ENCODE peak calls at places on chromosomes 16 and 17, in nine cellular contexts. N is retinal pigment epithelial cell, U is MCF 10A, H is CD14-positive monocyte, S is progenitor cell of endocrine pancreas, J is dorsolateral prefrontal cortex, Z is GM12865, A is MM.1S, G is sigmoid colon. F is an unnamed sample.

GRCh38 chr17:16980813-16981731 is 9.2 kb upstream of the TNFRSF13B start:
- DNase-seq in A (peak), N (no peak), G (no peak), Z (peak), U (no peak), H (no peak), J (no peak), S (no peak), F (no peak)

GRCh38 chr17:39462644-39463375 is 1.5 kb downstream of the CDK12 start:
- DNase-seq in Z (peak), A (peak), J (no peak), U (peak), H (peak), G (peak), N (no peak), S (no peak), F (no peak)

GRCh38 chr17:182164-182751 is 808 bp upstream of the DOC2B start:
- DNase-seq in A (no peak), Z (no peak), U (peak), J (no peak), G (no peak), S (no peak), N (no peak), H (no peak), F (no peak)

GRCh38 chr16:85605912-85606841 is 6.9 kb upstream of the GSE1 start:
- DNase-seq in H (no peak), G (no peak), U (no peak), S (no peak), N (no peak), J (no peak), A (no peak), Z (no peak), F (no peak)

GRCh38 chr16:59540621-59541020 is 806.5 kb upstream of the GOT2 start:
- DNase-seq in G (no peak), N (no peak), U (no peak), A (no peak), Z (no peak), S (no peak), J (no peak), H (no peak), F (no peak)

GRCh38 chr17:3030096-3030495 is 33.3 kb downstream of the OR1D5 start:
- DNase-seq in N (peak), H (no peak), G (no peak), S (no peak), J (no peak), A (no peak), U (peak), Z (no peak), F (no peak)

GRCh38 chr16:84144859-84145639 is at the start of the genes DNAAF1 and HSDL1:
- DNase-seq in N (peak), J (peak), G (peak), A (peak), U (peak), S (peak), H (peak), Z (peak), F (peak)

GRCh38 chr16:62869837-62870236 is 833.6 kb upstream of the CDH8 start:
- DNase-seq in A (no peak), H (no peak), Z (peak), J (no peak), U (no peak), G (no peak), N (no peak), S (no peak), F (no peak)

GRCh38 chr16:46555981-46556380 is 65.2 kb downstream of the SHCBP1 start:
- DNase-seq in J (no peak), N (no peak), G (no peak), H (no peak), U (no peak), A (no peak), S (no peak), Z (no peak), F (no peak)

GRCh38 chr16:52237823-52238222 is 309.1 kb downstream of the TOX3 start:
- DNase-seq in H (no peak), U (no peak), G (no peak), Z (no peak), A (no peak), J (no peak), S (no peak), N (no peak), F (no peak)

GRCh38 chr16:47920709-47921108 is 235.1 kb downstream of the ABCC12 start:
- DNase-seq in S (no peak), Z (no peak), G (no peak), N (no peak), J (no peak), H (no peak), U (no peak), A (no peak), F (no peak)

GRCh38 chr17:13160281-13160680 is 142.5 kb upstream of the ELAC2 start:
- DNase-seq in J (no peak), S (no peak), U (no peak), A (no peak), H (no peak), G (no peak), N (no peak), Z (no peak), F (no peak)

GRCh38 chr17:12940699-12941098 is 77.1 kb downstream of the ELAC2 start:
- DNase-seq in N (no peak), H (no peak), U (no peak), G (no peak), S (no peak), J (no peak), A (no peak), Z (peak), F (no peak)

GRCh38 chr17:15649861-15650391 is 30.4 kb upstream of the FBXW10B start:
- DNase-seq in U (peak), G (peak), A (no peak), S (no peak), Z (no peak), H (no peak), N (no peak), J (no peak), F (peak)

GRCh38 chr16:31128711-31129567 is 6.6 kb downstream of the PRSS8 start:
- DNase-seq in U (no peak), G (no peak), J (no peak), S (no peak), Z (no peak), N (no peak), H (peak), A (no peak), F (no peak)

GRCh38 chr16:66175580-66175979 is 190.9 kb upstream of the CDH5 start:
- DNase-seq in A (no peak), J (no peak), U (no peak), Z (no peak), N (no peak), H (no peak), S (no peak), G (no peak), F (no peak)

GRCh38 chr16:48537909-48538745 is 71.9 kb downstream of the N4BP1 start:
- DNase-seq in G (peak), H (no peak), A (no peak), S (no peak), N (peak), J (no peak), Z (no peak), U (no peak), F (no peak)

GRCh38 chr16:9053006-9053601 is 38.3 kb upstream of the HAPSTR1 start:
- DNase-seq in G (peak), H (peak), U (peak), Z (peak), J (peak), A (no peak), N (peak), S (peak), F (no peak)

GRCh38 chr16:81533175-81533507 is 88.5 kb downstream of the CMIP start:
- DNase-seq in S (no peak), U (no peak), Z (no peak), A (no peak), N (no peak), H (no peak), J (no peak), G (no peak), F (no peak)

GRCh38 chr17:14434506-14434905 is 133.6 kb downstream of the HS3ST3B1 start:
- DNase-seq in A (no peak), U (no peak), S (no peak), N (no peak), Z (peak), J (no peak), G (no peak), H (no peak), F (no peak)

GRCh38 chr16:84513111-84514065 is 8.9 kb upstream of the MEAK7 start:
- DNase-seq in S (no peak), N (peak), U (no peak), Z (no peak), G (peak), A (no peak), J (no peak), H (no peak), F (no peak)

GRCh38 chr17:36505171-36505570 is 18.7 kb downstream of the ZNHIT3 start:
- DNase-seq in H (no peak), A (no peak), U (no peak), G (no peak), S (no peak), Z (no peak), J (no peak), N (no peak), F (no peak)

GRCh38 chr16:73483076-73483791 is 435.3 kb upstream of the ZFHX3 start:
- DNase-seq in H (no peak), A (no peak), S (no peak), U (no peak), J (no peak), G (no peak), N (no peak), Z (no peak), F (no peak)

GRCh38 chr17:41500131-41500911 is 5.1 kb downstream of the KRT13 start:
- DNase-seq in H (peak), N (no peak), Z (no peak), S (no peak), U (peak), A (no peak), J (no peak), G (no peak), F (no peak)

GRCh38 chr17:39926588-39927100 is 757 bp downstream of the ORMDL3 start:
- DNase-seq in N (no peak), S (peak), A (peak), U (peak), H (no peak), Z (peak), J (peak), G (peak), F (no peak)

GRCh38 chr16:54286067-54286329 is 589 bp downstream of the IRX3 start:
- DNase-seq in G (no peak), U (no peak), H (no peak), A (no peak), Z (no peak), S (peak), J (no peak), N (no peak), F (no peak)

GRCh38 chr16:58661199-58661830 is 23.3 kb downstream of the SLC38A7 start:
- DNase-seq in H (peak), U (peak), S (peak), A (peak), J (peak), N (peak), G (no peak), Z (peak), F (peak)

GRCh38 chr16:9183682-9184353 is 92.4 kb downstream of the HAPSTR1 start:
- DNase-seq in A (no peak), J (no peak), U (no peak), H (no peak), G (no peak), Z (no peak), N (no peak), S (no peak), F (no peak)

GRCh38 chr17:66733759-66734158 is 101.2 kb upstream of the CACNG5 start:
- DNase-seq in U (no peak), A (no peak), G (no peak), H (no peak), Z (no peak), S (no peak), J (no peak), N (no peak), F (no peak)

GRCh38 chr17:50355701-50356341 is 9.9 kb downstream of the XYLT2 start:
- DNase-seq in U (no peak), N (no peak), A (no peak), J (no peak), Z (no peak), G (peak), S (no peak), H (no peak), F (no peak)

GRCh38 chr16:75294773-75295172 is 43.3 kb upstream of the BCAR1 start:
- DNase-seq in H (no peak), G (no peak), J (no peak), A (no peak), Z (no peak), U (no peak), N (no peak), S (no peak), F (no peak)

GRCh38 chr16:27154573-27155521 is 48.5 kb upstream of the KDM8 start:
- DNase-seq in G (peak), N (no peak), U (peak), Z (peak), A (peak), H (peak), S (peak), J (peak), F (no peak)

GRCh38 chr16:86925067-86925791 is 346.9 kb downstream of the FOXL1 start:
- DNase-seq in N (peak), Z (no peak), H (no peak), S (no peak), A (no peak), J (no peak), U (no peak), G (no peak), F (no peak)

GRCh38 chr16:3095869-3096268 is 3.2 kb downstream of the ZSCAN10 start:
- DNase-seq in N (no peak), Z (peak), A (peak), G (no peak), S (no peak), U (peak), H (peak), J (no peak), F (no peak)

GRCh38 chr16:81650982-81651562 is 128.0 kb upstream of the PLCG2 start:
- DNase-seq in S (no peak), Z (no peak), U (no peak), J (no peak), N (no peak), G (peak), H (no peak), A (no peak), F (no peak)

GRCh38 chr17:78044280-78044835 is 84.2 kb downstream of the TMC6 start:
- DNase-seq in G (no peak), H (no peak), A (no peak), U (no peak), N (no peak), J (no peak), Z (no peak), S (no peak), F (no peak)

GRCh38 chr17:78041401-78042179 is 83.1 kb downstream of the TNRC6C start:
- DNase-seq in A (no peak), G (no peak), J (no peak), N (no peak), H (no peak), Z (no peak), U (peak), S (no peak), F (no peak)

GRCh38 chr17:78042542-78042941 is 84.0 kb downstream of the TNRC6C start:
- DNase-seq in S (no peak), N (no peak), Z (no peak), H (no peak), A (no peak), J (no peak), G (no peak), U (no peak), F (no peak)

GRCh38 chr17:78040561-78041400 is 82.3 kb downstream of the TNRC6C start:
- DNase-seq in U (peak), G (peak), N (peak), Z (peak), S (no peak), J (peak), H (peak), A (no peak), F (no peak)

GRCh38 chr17:78043031-78043430 is 84.5 kb downstream of the TNRC6C start:
- DNase-seq in U (no peak), N (no peak), H (no peak), S (no peak), A (no peak), G (no peak), Z (no peak), J (no peak), F (no peak)
- TF ChIP-seq CTCF in U (no peak), N (no peak), H (no peak), S (no peak), A (no peak), G (no peak), Z (no peak), J (no peak), F (no peak)

GRCh38 chr17:8243827-8244226 is 4.0 kb downstream of the CTC1 start:
- DNase-seq in U (no peak), N (no peak), Z (no peak), A (no peak), G (no peak), J (no peak), H (no peak), S (no peak), F (no peak)
- TF ChIP-seq CTCF in U (no peak), N (no peak), Z (no peak), A (no peak), G (no peak), J (no peak), H (no peak), S (no peak), F (no peak)

GRCh38 chr17:64016248-64016784 is 4.1 kb downstream of the ICAM2 start:
- DNase-seq in Z (peak), J (no peak), N (no peak), S (no peak), H (no peak), G (no peak), U (no peak), A (no peak), F (no peak)
- TF ChIP-seq CTCF in Z (no peak), J (no peak), N (peak), S (no peak), H (peak), G (no peak), U (no peak), A (peak), F (peak)

GRCh38 chr17:4583796-4584124 is 569 bp upstream of the SMTNL2 start:
- DNase-seq in H (no peak), N (no peak), G (no peak), J (no peak), S (no peak), U (no peak), A (no peak), Z (no peak), F (no peak)
- TF ChIP-seq CTCF in H (no peak), N (peak), G (no peak), J (no peak), S (peak), U (no peak), A (no peak), Z (no peak), F (peak)

F was measured in AG09319.